ENCODE peak calls at places on chromosomes 1 and 21, in seven cellular contexts. S is HCT116, W is K562, N is SK-N-SH, Z is HepG2, T is H1, F is GM12878. A is an unnamed sample.
A peak's percentile ranks its signal among the peaks of the same experiment; 100 is the strongest.

GRCh38 chr1:66022904-66023620 is 230.4 kb downstream of the PDE4B start:
- DNase-seq in S (no peak), W (no peak), N (no peak), Z (no peak), T (no peak), F (no peak), A (no peak)

GRCh38 chr1:205992218-205992882 is 10.8 kb downstream of the RAB7B start:
- DNase-seq in S (no peak), W (no peak), N (no peak), Z (no peak), T (no peak), F (no peak), A (no peak)

GRCh38 chr21:42234464-42235241 is 15.7 kb downstream of the ABCG1 start:
- DNase-seq in S (no peak), W (peak; percentile 92), N (peak; percentile 92), Z (peak; percentile 4), T (no peak), F (no peak), A (peak; percentile 72)

GRCh38 chr1:227449051-227449450 is 114.3 kb upstream of the ZNF678 start:
- DNase-seq in S (no peak), W (peak; percentile 70), N (peak; percentile 62), Z (peak; percentile 45), T (no peak), F (no peak), A (no peak)

GRCh38 chr1:228367798-228368791 is 38.5 kb downstream of the TRIM11 start:
- DNase-seq in S (no peak), W (peak; percentile 96), N (no peak), Z (peak; percentile 64), T (no peak), F (no peak), A (no peak)

GRCh38 chr1:201169203-201169602 is 14.9 kb upstream of the TMEM9 start:
- DNase-seq in S (no peak), W (no peak), N (no peak), Z (no peak), T (no peak), F (no peak), A (no peak)

GRCh38 chr1:93635614-93636543 is 45.8 kb downstream of the BCAR3 start:
- DNase-seq in S (no peak), W (no peak), N (no peak), Z (no peak), T (peak; percentile 71), F (no peak), A (no peak)

GRCh38 chr1:174167404-174167803 is 8.1 kb downstream of the RABGAP1L start:
- DNase-seq in S (no peak), W (no peak), N (no peak), Z (no peak), T (no peak), F (no peak), A (no peak)

GRCh38 chr1:192747305-192747704 is 61.5 kb upstream of the RGS2 start:
- DNase-seq in S (no peak), W (no peak), N (no peak), Z (no peak), T (no peak), F (no peak), A (no peak)

GRCh38 chr1:56965916-56966697 is at the start of gene C8B:
- DNase-seq in S (no peak), W (no peak), N (no peak), Z (peak; percentile 92), T (no peak), F (no peak), A (no peak)

GRCh38 chr21:42515708-42516502 is 2.3 kb downstream of the SLC37A1 start:
- DNase-seq in S (peak; percentile 48), W (no peak), N (no peak), Z (no peak), T (no peak), F (no peak), A (peak; percentile 84)

GRCh38 chr1:196115641-196116040 is 492.6 kb downstream of the KCNT2 start:
- DNase-seq in S (no peak), W (no peak), N (no peak), Z (no peak), T (no peak), F (no peak), A (no peak)

GRCh38 chr1:169989246-169989645 is 85.2 kb downstream of the KIFAP3 start:
- DNase-seq in S (no peak), W (no peak), N (no peak), Z (no peak), T (no peak), F (no peak), A (no peak)

GRCh38 chr1:116724765-116725375 is 29.4 kb upstream of the CD2 start:
- DNase-seq in S (peak; percentile 38), W (peak; percentile 70), N (peak; percentile 42), Z (peak; percentile 51), T (no peak), F (no peak), A (no peak)

GRCh38 chr1:65362545-65362944 is 53.2 kb downstream of the DNAJC6 start:
- DNase-seq in S (peak; percentile 19), W (no peak), N (no peak), Z (no peak), T (no peak), F (no peak), A (no peak)

GRCh38 chr1:18603212-18603852 is 27.3 kb upstream of the PAX7 start:
- DNase-seq in S (no peak), W (no peak), N (no peak), Z (no peak), T (no peak), F (no peak), A (no peak)

GRCh38 chr1:18597159-18598042 is 33.2 kb upstream of the PAX7 start:
- DNase-seq in S (no peak), W (peak; percentile 79), N (peak; percentile 77), Z (peak; percentile 18), T (peak; percentile 15), F (no peak), A (no peak)

GRCh38 chr1:18602533-18603211 is 28.0 kb upstream of the PAX7 start:
- DNase-seq in S (no peak), W (no peak), N (no peak), Z (no peak), T (no peak), F (no peak), A (no peak)

GRCh38 chr1:18599704-18600103 is 30.9 kb upstream of the PAX7 start:
- DNase-seq in S (no peak), W (no peak), N (no peak), Z (no peak), T (no peak), F (no peak), A (no peak)

DNA sequence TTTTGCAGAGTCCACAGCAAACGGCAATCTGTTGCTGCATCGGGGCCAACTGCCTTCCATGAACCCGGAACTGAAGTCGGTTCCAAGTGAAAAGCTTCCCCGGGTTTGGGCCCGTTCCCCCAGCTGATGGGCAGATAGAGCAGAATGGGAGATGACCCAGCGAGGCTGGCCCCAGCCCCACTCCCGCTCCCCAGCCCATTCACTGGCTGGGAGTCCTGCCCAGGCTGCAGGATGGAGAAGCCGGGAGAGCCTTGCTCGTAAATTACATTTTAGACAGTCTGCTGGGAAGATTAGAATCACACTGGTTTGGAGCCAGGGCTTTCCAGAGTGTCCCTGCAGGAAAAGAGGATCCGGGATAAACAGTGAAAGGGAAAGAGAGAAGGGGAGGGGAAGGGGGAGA is 31.6 kb upstream of the PAX7 start:
- DNase-seq in S (no peak), W (no peak), N (peak; percentile 79), Z (no peak), T (no peak), F (no peak), A (no peak)
- TF ChIP-seq JUND in S (no peak), W (no peak), N (no peak), Z (no peak), T (no peak), F (no peak), A (no peak)

GRCh38 chr1:87949711-87950110 is 621.0 kb downstream of the LMO4 start:
- DNase-seq in S (no peak), W (no peak), N (no peak), Z (no peak), T (no peak), F (no peak), A (no peak)

GRCh38 chr1:87951852-87952251 is 623.2 kb downstream of the LMO4 start:
- DNase-seq in S (no peak), W (no peak), N (no peak), Z (no peak), T (no peak), F (no peak), A (no peak)

GRCh38 chr1:87953732-87954344 is 625.2 kb downstream of the LMO4 start:
- DNase-seq in S (peak; percentile 61), W (peak; percentile 26), N (peak; percentile 21), Z (peak; percentile 55), T (no peak), F (no peak), A (peak; percentile 82)

GRCh38 chr1:87953109-87953508 is 624.4 kb downstream of the LMO4 start:
- DNase-seq in S (no peak), W (no peak), N (no peak), Z (no peak), T (no peak), F (no peak), A (no peak)

GRCh38 chr1:87950369-87950768 is 621.7 kb downstream of the LMO4 start:
- DNase-seq in S (no peak), W (no peak), N (no peak), Z (no peak), T (no peak), F (no peak), A (no peak)
- TF ChIP-seq JUND in S (no peak), W (no peak), N (no peak), Z (no peak), T (no peak), F (no peak), A (no peak)

GRCh38 chr1:102434421-102434820 is 437.7 kb upstream of the OLFM3 start:
- DNase-seq in S (peak; percentile 10), W (peak; percentile 2), N (peak; percentile 28), Z (peak; percentile 52), T (peak; percentile 1), F (no peak), A (peak; percentile 49)
- TF ChIP-seq JUND in S (no peak), W (no peak), N (no peak), Z (no peak), T (no peak), F (no peak), A (no peak)

GRCh38 chr1:94863919-94864318 is 43.8 kb downstream of the SLC44A3 start:
- DNase-seq in S (peak; percentile 78), W (no peak), N (no peak), Z (peak; percentile 56), T (no peak), F (no peak), A (peak; percentile 69)
- TF ChIP-seq JUND in S (peak; percentile 97), W (no peak), N (peak; percentile 98), Z (peak; percentile 37), T (no peak), F (no peak), A (peak; percentile 70)

GRCh38 chr21:33022489-33022827 is 3.3 kb upstream of the OLIG2 start:
- DNase-seq in S (no peak), W (no peak), N (peak; percentile 12), Z (no peak), T (no peak), F (no peak), A (no peak)
- TF ChIP-seq JUND in S (no peak), W (no peak), N (no peak), Z (no peak), T (no peak), F (no peak), A (no peak)

GRCh38 chr1:212286437-212287131 is 1.4 kb downstream of the PPP2R5A start:
- DNase-seq in S (no peak), W (peak; percentile 20), N (no peak), Z (no peak), T (no peak), F (no peak), A (no peak)
- TF ChIP-seq JUND in S (no peak), W (no peak), N (no peak), Z (no peak), T (no peak), F (no peak), A (no peak)